ENCODE peak calls at places on chromosome 20, in six cellular contexts. Q is RWPE2; U is adrenal gland; W is naive thymus-derived CD4-positive, alpha-beta T cell; F is pancreas; M is psoas muscle. I is an unnamed sample.

GRCh38 chr20:37498066-37498702 is 22.9 kb upstream of the NNAT start:
- DNase-seq in Q (no peak), U (no peak), W (no peak), F (no peak), M (no peak), I (no peak)

GRCh38 chr20:43415661-43416430 is 41.9 kb upstream of the SRSF6 start:
- DNase-seq in Q (no peak), U (no peak), W (no peak), F (no peak), M (no peak), I (no peak)

GRCh38 chr20:60694763-60695162 is 557.3 kb upstream of the CDH4 start:
- DNase-seq in Q (no peak), U (no peak), W (no peak), F (no peak), M (no peak), I (no peak)

GRCh38 chr20:47475419-47476044 is 26.2 kb upstream of the NCOA3 start:
- DNase-seq in Q (no peak), U (no peak), W (no peak), F (no peak), M (no peak), I (no peak)

GRCh38 chr20:34971038-34971872 is 15.6 kb downstream of the MYH7B start:
- DNase-seq in Q (peak; percentile 66), U (no peak), W (no peak), F (no peak), M (no peak), I (no peak)

GRCh38 chr20:60006261-60006660 is 48.0 kb downstream of the CDH26 start:
- DNase-seq in Q (no peak), U (no peak), W (no peak), F (no peak), M (no peak), I (no peak)

GRCh38 chr20:36569847-36570429 is 3.5 kb upstream of the TGIF2 start:
- DNase-seq in Q (no peak), U (no peak), W (no peak), F (no peak), M (no peak), I (no peak)

GRCh38 chr20:51510961-51511360 is 31.6 kb downstream of the NFATC2 start:
- DNase-seq in Q (no peak), U (no peak), W (no peak), F (no peak), M (no peak), I (no peak)

GRCh38 chr20:10474606-10475184 is 39.6 kb downstream of the SLX4IP start:
- DNase-seq in Q (no peak), U (no peak), W (no peak), F (no peak), M (peak; percentile 47), I (no peak)

GRCh38 chr20:9617940-9618339 is 103.5 kb downstream of the LAMP5 start:
- DNase-seq in Q (no peak), U (peak; percentile 61), W (no peak), F (peak; percentile 51), M (no peak), I (peak; percentile 74)

GRCh38 chr20:51636123-51636522 is 93.6 kb upstream of the NFATC2 start:
- DNase-seq in Q (peak; percentile 90), U (no peak), W (no peak), F (no peak), M (no peak), I (no peak)

GRCh38 chr20:36754656-36755222 is 8.8 kb upstream of the NDRG3 start:
- DNase-seq in Q (peak; percentile 49), U (peak; percentile 57), W (no peak), F (no peak), M (no peak), I (peak; percentile 75)

GRCh38 chr20:34709044-34709835 is 5.1 kb downstream of the TP53INP2 start:
- DNase-seq in Q (peak; percentile 97), U (peak; percentile 88), W (peak; percentile 74), F (peak; percentile 89), M (peak; percentile 85), I (peak; percentile 68)

GRCh38 chr20:62421716-62421990 is 5.7 kb downstream of the RBBP8NL start:
- DNase-seq in Q (no peak), U (no peak), W (no peak), F (no peak), M (no peak), I (no peak)

GRCh38 chr20:59149678-59150504 is 13.7 kb upstream of the ZNF831 start:
- DNase-seq in Q (peak; percentile 72), U (no peak), W (peak; percentile 58), F (no peak), M (peak; percentile 27), I (peak; percentile 53)

GRCh38 chr20:50689864-50690263 is 1.5 kb downstream of the RIPOR3 start:
- DNase-seq in Q (no peak), U (peak; percentile 25), W (no peak), F (peak; percentile 59), M (peak; percentile 25), I (peak; percentile 86)

GRCh38 chr20:19895761-19896160 is 121.4 kb upstream of the NAA20 start:
- DNase-seq in Q (no peak), U (no peak), W (no peak), F (no peak), M (no peak), I (no peak)

GRCh38 chr20:39269493-39270217 is 307.5 kb downstream of the DHX35 start:
- DNase-seq in Q (no peak), U (no peak), W (no peak), F (no peak), M (no peak), I (no peak)

GRCh38 chr20:41889125-41889870 is 271.1 kb upstream of the CHD6 start:
- DNase-seq in Q (no peak), U (no peak), W (no peak), F (no peak), M (no peak), I (peak; percentile 12)

GRCh38 chr20:52552181-52552872 is 360.7 kb upstream of the ZFP64 start:
- DNase-seq in Q (peak; percentile 95), U (no peak), W (no peak), F (no peak), M (no peak), I (no peak)

GRCh38 chr20:2103454-2104153 is 2.0 kb downstream of the STK35 start:
- DNase-seq in Q (no peak), U (no peak), W (no peak), F (no peak), M (no peak), I (no peak)

GRCh38 chr20:46354207-46354555 is 45.9 kb upstream of the CDH22 start:
- DNase-seq in Q (no peak), U (no peak), W (no peak), F (no peak), M (no peak), I (no peak)

GRCh38 chr20:16500197-16500596 is 73.1 kb downstream of the KIF16B start:
- DNase-seq in Q (no peak), U (no peak), W (no peak), F (no peak), M (no peak), I (no peak)

GRCh38 chr20:54608978-54609377 is 133.6 kb downstream of the DOK5 start:
- DNase-seq in Q (no peak), U (no peak), W (no peak), F (no peak), M (no peak), I (no peak)

GRCh38 chr20:13211956-13212618 is 9.0 kb upstream of the ISM1 start:
- DNase-seq in Q (no peak), U (no peak), W (no peak), F (no peak), M (no peak), I (no peak)

GRCh38 chr20:13008761-13009681 is at the start of gene SPTLC3:
- DNase-seq in Q (no peak), U (peak; percentile 56), W (no peak), F (peak; percentile 45), M (peak; percentile 16), I (peak; percentile 80)

GRCh38 chr20:57443866-57444265 is 52.7 kb downstream of the RBM38 start:
- DNase-seq in Q (no peak), U (no peak), W (no peak), F (no peak), M (no peak), I (no peak)
- H3K4me1 ChIP-seq in Q (no peaks in the 10 kb centered on the region), U (peaks cover 14% of the 10 kb centered on the region), W (no peaks in the 10 kb centered on the region), F (peaks cover 22% of the 10 kb centered on the region), M (peaks cover 52% of the 10 kb centered on the region), I (no peaks in the 10 kb centered on the region)

DNA sequence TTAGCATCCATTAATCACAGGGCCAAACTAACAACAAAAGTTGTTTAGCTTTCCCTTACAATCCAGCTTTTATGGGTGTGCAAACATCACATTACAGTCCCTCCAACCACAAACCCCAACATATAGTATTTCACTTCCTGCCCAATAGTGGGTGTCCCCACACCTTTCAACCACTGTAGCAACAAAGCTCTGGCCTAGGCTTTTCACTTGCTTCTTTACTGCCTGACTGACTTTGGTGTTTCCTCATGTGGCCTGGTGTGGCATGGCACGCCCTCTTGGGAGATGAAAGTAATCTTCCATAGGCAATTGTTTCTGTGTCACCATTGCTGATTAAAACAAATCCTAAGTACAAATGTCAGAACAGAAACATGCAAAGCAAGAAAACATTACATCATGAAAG is 46.3 kb downstream of the MCM8 start:
- DNase-seq in Q (no peak), U (no peak), W (no peak), F (no peak), M (no peak), I (peak; percentile 71)
- H3K36me3 ChIP-seq in Q (peaks cover 62% of the 10 kb centered on the region), U (no peaks in the 10 kb centered on the region), W (no peaks in the 10 kb centered on the region), F (no peaks in the 10 kb centered on the region), M (no peaks in the 10 kb centered on the region), I (no peaks in the 10 kb centered on the region)

DNA sequence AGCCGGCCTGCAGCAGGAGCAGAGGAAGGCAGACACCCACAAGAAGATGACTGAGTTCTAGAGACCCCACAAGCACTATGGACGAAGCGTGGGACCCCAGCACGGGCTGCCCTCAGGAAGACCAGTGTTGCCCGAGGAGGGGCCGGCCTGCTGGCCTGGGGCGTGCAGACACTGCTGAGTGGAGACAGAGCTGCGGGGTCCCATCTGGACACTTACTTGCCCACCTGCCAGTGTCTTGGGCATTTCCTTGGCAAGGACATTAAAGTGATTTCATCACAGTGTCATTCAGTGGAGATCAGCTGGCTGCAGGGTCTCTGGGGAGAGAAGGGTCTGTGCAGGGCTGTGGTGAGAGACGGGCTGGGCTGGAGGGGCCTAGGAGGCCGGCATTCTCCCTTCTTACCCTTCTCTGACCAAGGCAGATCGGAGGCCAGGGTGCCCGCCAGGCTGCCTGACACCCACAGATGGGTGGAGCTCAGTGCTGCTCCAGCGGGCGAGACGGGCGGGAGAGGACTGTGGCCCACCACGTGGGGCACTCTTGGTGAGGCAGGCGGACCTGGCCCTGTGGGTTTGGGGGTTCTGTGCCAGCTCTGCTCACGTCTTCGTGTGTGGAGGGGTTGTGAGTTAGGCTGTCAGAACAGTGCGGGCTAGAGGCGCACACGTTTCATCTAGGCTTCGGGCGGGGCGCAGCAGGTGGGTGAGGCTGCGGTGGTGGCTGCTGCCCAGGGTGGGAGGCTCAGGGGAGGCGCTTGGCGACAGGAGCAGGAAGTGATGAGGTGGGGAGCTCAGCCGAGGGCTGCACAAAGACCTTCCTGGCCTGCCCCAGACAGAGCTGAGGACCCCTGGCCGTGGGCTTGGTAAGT is at the start of gene LIME1:
- DNase-seq in Q (peak; percentile 89), U (peak; percentile 11), W (peak; percentile 55), F (peak; percentile 43), M (no peak), I (peak; percentile 47)
- H3K4me3 ChIP-seq in Q (no peak within 1 kb of the TSS), U (no peak within 1 kb of the TSS), W (peak within 1 kb of the TSS; percentile 99), F (peak within 1 kb of the TSS; percentile 63), M (peak within 1 kb of the TSS; percentile 25), I (peak within 1 kb of the TSS; percentile 17)

DNA sequence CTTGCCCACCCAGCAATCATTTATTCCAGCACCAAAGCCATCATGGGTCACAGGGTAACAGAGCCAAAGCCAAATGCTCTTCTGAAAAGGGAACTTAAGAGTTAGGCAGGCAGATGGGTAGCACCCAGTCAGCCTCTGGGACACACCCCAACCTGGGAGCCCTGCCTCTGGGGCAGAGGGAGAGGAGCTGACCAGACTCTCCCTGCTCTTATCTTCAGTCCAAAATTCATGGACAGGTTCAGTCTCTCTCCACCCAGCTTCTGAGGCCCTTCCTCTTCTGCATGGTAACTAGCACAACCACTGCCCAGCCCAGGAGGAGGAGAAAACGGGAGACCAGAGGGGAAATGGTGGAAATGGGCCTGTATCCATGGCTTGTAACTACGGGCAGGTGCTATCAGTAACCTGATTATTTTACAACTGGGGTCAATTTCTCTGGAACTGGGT is 105.4 kb downstream of the NOL4L start:
- DNase-seq in Q (peak; percentile 59), U (peak; percentile 5), W (no peak), F (no peak), M (no peak), I (peak; percentile 91)
- H3K4me1 ChIP-seq in Q (peaks cover 13% of the 10 kb centered on the region), U (peaks cover 73% of the 10 kb centered on the region), W (no peaks in the 10 kb centered on the region), F (peaks cover 67% of the 10 kb centered on the region), M (peaks cover 20% of the 10 kb centered on the region), I (peaks cover 13% of the 10 kb centered on the region)